ENCODE peak calls at places on chromosomes 4 and X, in seven cellular contexts. B is NCI-H1092 treated with DMSO at 0.1 percent for 48 hours; Z is OCI-M1; A is stimulated activated CD4-positive, alpha-beta T cell treated with anti-CD3 and anti-CD28 coated beads, Interleukin-15, amount 100 ng/mL, for 1 hour; Q is tibial nerve; N is left ventricle myocardium inferior; G is stomach. K is an unnamed sample.

GRCh38 chrX:110402091-110402854 is 43.6 kb downstream of the RTL9 start:
- DNase-seq in B (no peak), Z (no peak), A (no peak), Q (no peak), N (peak), G (no peak), K (no peak)

GRCh38 chr4:129240816-129241215 is 144.9 kb downstream of the C4orf33 start:
- DNase-seq in B (peak), Z (no peak), A (no peak), Q (no peak), N (no peak), G (no peak), K (no peak)

GRCh38 chr4:123924536-123924935 is 527.9 kb downstream of the SPRY1 start:
- DNase-seq in B (no peak), Z (no peak), A (no peak), Q (no peak), N (no peak), G (no peak), K (no peak)

GRCh38 chr4:180652533-180652932 is 1590.7 kb upstream of the TENM3 start:
- DNase-seq in B (no peak), Z (no peak), A (no peak), Q (no peak), N (no peak), G (no peak), K (no peak)

GRCh38 chrX:32987139-32987538 is 224.2 kb downstream of the DMD start:
- DNase-seq in B (no peak), Z (no peak), A (no peak), Q (no peak), N (peak), G (no peak), K (no peak)

GRCh38 chr4:1728061-1728980 is 7.0 kb downstream of the TACC3 start:
- DNase-seq in B (no peak), Z (no peak), A (no peak), Q (no peak), N (no peak), G (peak), K (no peak)

GRCh38 chrX:108250654-108251579 is 159.3 kb downstream of the ATG4A start:
- DNase-seq in B (no peak), Z (no peak), A (no peak), Q (no peak), N (peak), G (no peak), K (no peak)

GRCh38 chr4:96004341-96004740 is 164.4 kb downstream of the PDHA2 start:
- DNase-seq in B (no peak), Z (no peak), A (no peak), Q (no peak), N (no peak), G (no peak), K (no peak)

GRCh38 chr4:54525602-54526001 is 132.2 kb upstream of the KIT start:
- DNase-seq in B (no peak), Z (no peak), A (no peak), Q (no peak), N (no peak), G (no peak), K (no peak)

GRCh38 chrX:1455948-1456280 is 3.2 kb upstream of the ASMTL start:
- DNase-seq in B (no peak), Z (no peak), A (no peak), Q (no peak), N (no peak), G (peak), K (no peak)